ENCODE peak calls at places on chromosomes 6 and 20, in ten cellular contexts. C, J, V, H, T, A, W, D, L and Q are unnamed samples.

GRCh38 chr6:101433141-101433540 is 39.6 kb downstream of the GRIK2 start:
- DNase-seq in C (no peak), J (no peak), V (no peak), H (no peak), T (no peak), A (no peak), W (no peak), D (no peak), L (no peak), Q (no peak)

GRCh38 chr6:30348957-30349356 is 4.0 kb downstream of the RPP21 start:
- DNase-seq in C (no peak), J (no peak), V (no peak), H (no peak), T (no peak), A (no peak), W (no peak), D (no peak), L (no peak), Q (no peak)

GRCh38 chr6:30411515-30412207 is 66.7 kb downstream of the RPP21 start:
- DNase-seq in C (peak), J (peak), V (peak), H (peak), T (peak), A (peak), W (peak), D (peak), L (no peak), Q (peak)

GRCh38 chr6:154345811-154346210 is 10.8 kb downstream of the IPCEF1 start:
- DNase-seq in C (no peak), J (no peak), V (no peak), H (no peak), T (no peak), A (no peak), W (no peak), D (no peak), L (no peak), Q (no peak)

GRCh38 chr20:842547-842940 is 9.0 kb downstream of the FAM110A start:
- DNase-seq in C (no peak), J (no peak), V (no peak), H (no peak), T (no peak), A (no peak), W (no peak), D (no peak), L (no peak), Q (no peak)

GRCh38 chr20:64133951-64134407 is 26.6 kb upstream of the NPBWR2 start:
- DNase-seq in C (no peak), J (no peak), V (no peak), H (no peak), T (no peak), A (no peak), W (no peak), D (no peak), L (no peak), Q (no peak)

GRCh38 chr6:168919455-168920179 is 334.0 kb downstream of the THBS2 start:
- DNase-seq in C (no peak), J (no peak), V (no peak), H (no peak), T (no peak), A (no peak), W (no peak), D (no peak), L (no peak), Q (peak)

GRCh38 chr6:1574083-1574761 is 35.5 kb upstream of the FOXC1 start:
- DNase-seq in C (no peak), J (no peak), V (no peak), H (no peak), T (no peak), A (no peak), W (no peak), D (no peak), L (no peak), Q (no peak)

GRCh38 chr6:101700655-101701054 is 307.1 kb downstream of the GRIK2 start:
- DNase-seq in C (no peak), J (no peak), V (no peak), H (no peak), T (no peak), A (no peak), W (no peak), D (no peak), L (no peak), Q (no peak)

GRCh38 chr20:2005359-2005758 is 11.5 kb upstream of the PDYN start:
- DNase-seq in C (no peak), J (no peak), V (no peak), H (no peak), T (peak), A (peak), W (no peak), D (no peak), L (no peak), Q (no peak)

GRCh38 chr20:37452236-37452635 is 68.8 kb upstream of the NNAT start:
- DNase-seq in C (no peak), J (no peak), V (no peak), H (no peak), T (no peak), A (no peak), W (no peak), D (no peak), L (no peak), Q (no peak)

GRCh38 chr6:97812940-97813339 is 529.9 kb upstream of the MMS22L start:
- DNase-seq in C (no peak), J (no peak), V (no peak), H (no peak), T (no peak), A (peak), W (no peak), D (no peak), L (no peak), Q (no peak)

GRCh38 chr20:49562341-49563014 is 5.5 kb downstream of the PTGIS start:
- DNase-seq in C (peak), J (peak), V (peak), H (peak), T (peak), A (peak), W (no peak), D (peak), L (peak), Q (peak)

GRCh38 chr20:45822863-45823262 is 4.2 kb downstream of the TNNC2 start:
- DNase-seq in C (no peak), J (no peak), V (no peak), H (peak), T (no peak), A (no peak), W (no peak), D (no peak), L (no peak), Q (no peak)

GRCh38 chr6:31510007-31510406 is 12.1 kb downstream of the MICB start:
- DNase-seq in C (no peak), J (no peak), V (no peak), H (no peak), T (no peak), A (no peak), W (no peak), D (no peak), L (no peak), Q (no peak)

GRCh38 chr6:139919107-139920026 is 544.9 kb upstream of the CITED2 start:
- DNase-seq in C (no peak), J (no peak), V (no peak), H (no peak), T (no peak), A (no peak), W (no peak), D (no peak), L (no peak), Q (no peak)

GRCh38 chr6:45624228-45624627 is 246.5 kb upstream of the SUPT3H start:
- DNase-seq in C (no peak), J (no peak), V (no peak), H (no peak), T (no peak), A (no peak), W (no peak), D (no peak), L (no peak), Q (no peak)

GRCh38 chr6:119129148-119129967 is 50.9 kb upstream of the FAM184A start:
- DNase-seq in C (no peak), J (peak), V (no peak), H (peak), T (peak), A (peak), W (peak), D (peak), L (no peak), Q (peak)

GRCh38 chr6:119347466-119348307 is 1.9 kb downstream of the MAN1A1 start:
- DNase-seq in C (peak), J (no peak), V (peak), H (peak), T (peak), A (peak), W (peak), D (no peak), L (no peak), Q (peak)

GRCh38 chr6:69232506-69233194 is 564.2 kb downstream of the LMBRD1 start:
- DNase-seq in C (peak), J (no peak), V (peak), H (peak), T (peak), A (peak), W (peak), D (peak), L (no peak), Q (peak)

GRCh38 chr20:31833130-31833930 is 12.1 kb downstream of the FOXS1 start:
- DNase-seq in C (peak), J (peak), V (peak), H (no peak), T (peak), A (no peak), W (peak), D (no peak), L (no peak), Q (peak)

GRCh38 chr6:167311286-167311685 is 13.6 kb upstream of the TTLL2 start:
- DNase-seq in C (no peak), J (no peak), V (no peak), H (no peak), T (no peak), A (no peak), W (no peak), D (no peak), L (no peak), Q (no peak)

GRCh38 chr6:88380618-88381288 is 214.6 kb upstream of the CNR1 start:
- DNase-seq in C (no peak), J (no peak), V (no peak), H (no peak), T (peak), A (peak), W (no peak), D (no peak), L (no peak), Q (no peak)

GRCh38 chr6:45822864-45823263 is 192.8 kb downstream of the CLIC5 start:
- DNase-seq in C (no peak), J (no peak), V (no peak), H (no peak), T (no peak), A (no peak), W (no peak), D (no peak), L (no peak), Q (no peak)

GRCh38 chr6:47690209-47690608 is 8.2 kb upstream of the ADGRF4 start:
- DNase-seq in C (no peak), J (no peak), V (no peak), H (no peak), T (no peak), A (no peak), W (no peak), D (no peak), L (no peak), Q (no peak)

GRCh38 chr6:159451051-159451450 is 242.0 kb downstream of the SOD2 start:
- DNase-seq in C (no peak), J (no peak), V (no peak), H (no peak), T (peak), A (peak), W (no peak), D (peak), L (no peak), Q (peak)

GRCh38 chr20:62708591-62709536 is at the start of gene NTSR1:
- DNase-seq in C (no peak), J (no peak), V (peak), H (no peak), T (no peak), A (peak), W (no peak), D (no peak), L (no peak), Q (no peak)

GRCh38 chr20:52943185-52943841 is 28.8 kb upstream of the TSHZ2 start:
- DNase-seq in C (no peak), J (no peak), V (no peak), H (no peak), T (peak), A (peak), W (no peak), D (peak), L (no peak), Q (peak)

GRCh38 chr6:36821581-36822335 is 17.5 kb downstream of the CPNE5 start:
- DNase-seq in C (no peak), J (no peak), V (no peak), H (no peak), T (no peak), A (no peak), W (no peak), D (no peak), L (no peak), Q (no peak)

GRCh38 chr20:1897486-1897885 is 2.3 kb downstream of the SIRPA start:
- DNase-seq in C (no peak), J (no peak), V (no peak), H (no peak), T (peak), A (no peak), W (no peak), D (no peak), L (no peak), Q (no peak)

GRCh38 chr20:57928181-57928967 is 218.6 kb upstream of the PMEPA1 start:
- DNase-seq in C (no peak), J (no peak), V (no peak), H (no peak), T (no peak), A (peak), W (no peak), D (peak), L (peak), Q (peak)

GRCh38 chr6:8195040-8195713 is 92.8 kb upstream of the EEF1E1 start:
- DNase-seq in C (no peak), J (peak), V (no peak), H (no peak), T (no peak), A (no peak), W (no peak), D (no peak), L (no peak), Q (no peak)

GRCh38 chr6:75934643-75935472 is 137.6 kb downstream of the IMPG1 start:
- DNase-seq in C (peak), J (peak), V (peak), H (peak), T (peak), A (peak), W (peak), D (peak), L (peak), Q (peak)

GRCh38 chr6:39905640-39905975 is 28.7 kb downstream of the MOCS1 start:
- DNase-seq in C (no peak), J (no peak), V (no peak), H (no peak), T (no peak), A (no peak), W (no peak), D (no peak), L (no peak), Q (no peak)

GRCh38 chr6:47221565-47221964 is 88.1 kb downstream of the TNFRSF21 start:
- DNase-seq in C (no peak), J (no peak), V (no peak), H (no peak), T (no peak), A (no peak), W (no peak), D (no peak), L (no peak), Q (no peak)

GRCh38 chr6:1619666-1620503 is 10.2 kb downstream of the FOXC1 start:
- DNase-seq in C (no peak), J (no peak), V (no peak), H (no peak), T (no peak), A (no peak), W (no peak), D (no peak), L (no peak), Q (no peak)

GRCh38 chr6:161008245-161008644 is 16.7 kb downstream of the MAP3K4 start:
- DNase-seq in C (no peak), J (no peak), V (no peak), H (no peak), T (no peak), A (no peak), W (no peak), D (no peak), L (no peak), Q (no peak)

GRCh38 chr6:161013697-161014096 is 22.1 kb downstream of the MAP3K4 start:
- DNase-seq in C (no peak), J (no peak), V (no peak), H (no peak), T (no peak), A (no peak), W (no peak), D (no peak), L (no peak), Q (no peak)

GRCh38 chr6:161009991-161010390 is 18.4 kb downstream of the MAP3K4 start:
- DNase-seq in C (no peak), J (no peak), V (no peak), H (no peak), T (no peak), A (peak), W (no peak), D (no peak), L (no peak), Q (no peak)

GRCh38 chr6:161011509-161012480 is 20.2 kb downstream of the MAP3K4 start:
- DNase-seq in C (no peak), J (no peak), V (no peak), H (no peak), T (peak), A (peak), W (no peak), D (peak), L (no peak), Q (peak)

GRCh38 chr6:161010418-161010817 is 18.8 kb downstream of the MAP3K4 start:
- DNase-seq in C (no peak), J (no peak), V (no peak), H (no peak), T (peak), A (peak), W (no peak), D (peak), L (peak), Q (peak)
- H3K4me3 ChIP-seq in C (no peak), J (no peak), V (no peak), H (no peak), T (no peak), A (no peak), W (no peak), D (no peak), L (no peak), Q (no peak)

GRCh38 chr6:13277231-13277630 is 51.1 kb downstream of the TBC1D7 start:
- DNase-seq in C (no peak), J (no peak), V (no peak), H (no peak), T (no peak), A (no peak), W (no peak), D (no peak), L (no peak), Q (no peak)

GRCh38 chr6:13275435-13275989 is 52.8 kb downstream of the TBC1D7 start:
- DNase-seq in C (no peak), J (no peak), V (no peak), H (no peak), T (no peak), A (no peak), W (no peak), D (no peak), L (no peak), Q (no peak)

GRCh38 chr6:13280253-13280652 is 48.1 kb downstream of the TBC1D7 start:
- DNase-seq in C (no peak), J (no peak), V (no peak), H (no peak), T (no peak), A (no peak), W (no peak), D (no peak), L (no peak), Q (no peak)

GRCh38 chr6:13278991-13279390 is 49.3 kb downstream of the TBC1D7 start:
- DNase-seq in C (no peak), J (no peak), V (no peak), H (no peak), T (peak), A (no peak), W (no peak), D (no peak), L (peak), Q (peak)

GRCh38 chr6:13278184-13278583 is 50.2 kb downstream of the TBC1D7 start:
- DNase-seq in C (no peak), J (no peak), V (no peak), H (no peak), T (no peak), A (no peak), W (peak), D (no peak), L (no peak), Q (no peak)
- TF ChIP-seq CTCF in C (no peak), J (peak), V (peak), H (no peak), T (peak), A (no peak), W (peak), D (no peak), L (no peak), Q (no peak)

GRCh38 chr6:21333715-21334114 is 259.8 kb upstream of the SOX4 start:
- DNase-seq in C (no peak), J (no peak), V (no peak), H (no peak), T (no peak), A (no peak), W (no peak), D (no peak), L (no peak), Q (no peak)
- H3K4me3 ChIP-seq in C (no peak), J (no peak), V (no peak), H (no peak), T (no peak), A (no peak), W (no peak), D (no peak), L (no peak), Q (no peak)

DNA sequence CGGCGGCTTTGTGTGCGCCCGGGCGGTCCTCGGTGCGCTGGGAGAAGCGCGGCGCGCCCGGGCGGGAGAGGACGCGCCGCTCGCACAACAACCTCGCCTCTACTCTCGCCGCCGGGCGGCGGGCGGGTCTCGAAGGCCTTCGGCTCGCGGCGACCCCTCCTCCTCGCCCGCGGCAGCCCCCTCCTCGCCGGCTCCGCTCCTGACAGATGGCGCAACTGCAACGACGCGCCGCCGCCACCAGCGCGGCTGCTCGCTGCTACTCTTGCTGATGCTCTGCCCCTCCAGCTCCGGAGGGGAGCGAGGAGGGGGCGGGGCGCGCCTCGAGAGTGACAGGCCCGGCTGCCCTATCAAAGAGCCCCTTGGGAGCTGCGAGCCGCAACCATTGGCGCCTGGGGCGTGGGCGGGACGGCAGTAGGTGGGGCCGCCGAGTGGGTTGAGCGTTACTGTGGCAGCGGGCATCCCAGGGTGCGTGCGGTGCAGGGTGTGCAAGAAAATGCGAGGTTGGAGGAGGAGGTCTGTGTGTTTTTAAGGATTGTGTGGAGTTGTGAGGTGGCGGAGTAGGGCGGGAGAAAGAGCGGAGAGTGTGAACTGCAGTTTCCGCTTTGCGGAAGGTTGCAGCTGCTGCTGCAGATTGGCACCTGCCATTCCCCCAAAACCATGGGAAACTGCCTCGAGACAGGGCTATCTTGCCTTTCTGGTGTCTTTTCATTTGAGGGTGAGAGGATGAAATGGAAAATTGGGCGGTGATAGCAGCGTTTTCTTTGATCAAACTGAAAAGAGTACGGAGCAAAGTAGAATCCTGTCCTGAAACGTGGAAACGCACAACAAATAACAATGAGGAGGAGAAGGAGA is at the start of gene FYN:
- DNase-seq in C (peak), J (peak), V (peak), H (peak), T (peak), A (peak), W (peak), D (peak), L (peak), Q (peak)
- TF ChIP-seq CTCF in C (peak), J (peak), V (peak), H (peak), T (peak), A (peak), W (peak), D (peak), L (peak), Q (peak)

GRCh38 chr20:10998476-10998875 is 324.7 kb upstream of the JAG1 start:
- DNase-seq in C (no peak), J (no peak), V (no peak), H (no peak), T (no peak), A (no peak), W (no peak), D (no peak), L (no peak), Q (no peak)
- H3K4me3 ChIP-seq in C (no peak), J (no peak), V (no peak), H (no peak), T (no peak), A (no peak), W (no peak), D (no peak), L (no peak), Q (no peak)

GRCh38 chr6:87071683-87072082 is 23.2 kb downstream of the CGA start:
- DNase-seq in C (no peak), J (no peak), V (no peak), H (no peak), T (no peak), A (no peak), W (no peak), D (no peak), L (no peak), Q (no peak)
- TF ChIP-seq CTCF in C (no peak), J (no peak), V (no peak), H (no peak), T (no peak), A (no peak), W (no peak), D (no peak), L (no peak), Q (no peak)

DNA sequence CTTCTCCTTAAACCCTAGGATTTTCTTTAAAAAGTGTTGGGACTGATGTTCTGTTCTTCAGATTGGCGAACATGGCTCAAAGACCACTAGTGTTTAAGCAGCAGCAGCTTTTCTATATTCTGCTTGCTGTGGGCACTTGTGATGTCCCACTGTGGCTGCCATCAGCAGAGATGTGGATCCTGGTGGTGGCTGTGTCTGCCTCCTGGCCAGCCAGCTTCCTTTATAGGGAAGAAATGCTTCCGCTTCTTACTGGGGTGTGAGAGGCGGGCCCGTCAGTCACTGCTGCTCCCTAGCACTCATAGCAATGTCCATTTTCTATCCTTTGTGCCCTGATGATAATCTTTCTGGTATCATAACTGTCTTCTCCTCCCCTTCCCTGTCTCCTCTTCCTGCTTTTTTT is 66.7 kb upstream of the ESR1 start:
- DNase-seq in C (no peak), J (no peak), V (no peak), H (no peak), T (no peak), A (no peak), W (no peak), D (no peak), L (no peak), Q (no peak)
- H3K4me3 ChIP-seq in C (no peak), J (no peak), V (no peak), H (no peak), T (no peak), A (no peak), W (no peak), D (no peak), L (no peak), Q (no peak)